ENCODE peak calls at places on chromosomes 4 and X, in nine cellular contexts. N is fibroblast of pulmonary artery; S is stimulated activated CD8-positive, alpha-beta memory T cell treated with anti-CD3 and anti-CD28 coated beads, Interleukin-15, amount 100 ng/mL, for 24 hours; X is neural crest cell; A is renal cortical epithelial cell; I is C1 segment of cervical spinal cord; T is RWPE1; H is cerebellar cortex; R is substantia nigra. J is an unnamed sample.

GRCh38 chrX:138748480-138748879 is 37.0 kb upstream of the FGF13 start:
- DNase-seq in N (peak), S (no peak), X (no peak), A (peak), I (no peak), T (no peak), H (peak), R (no peak), J (no peak)

GRCh38 chr4:123994917-123995316 is 598.3 kb downstream of the SPRY1 start:
- DNase-seq in N (no peak), S (no peak), X (no peak), A (no peak), I (no peak), T (no peak), H (no peak), R (no peak), J (no peak)

GRCh38 chrX:107940095-107940494 is 42.1 kb downstream of the TEX13B start:
- DNase-seq in N (no peak), S (no peak), X (no peak), A (no peak), I (no peak), T (no peak), H (no peak), R (no peak), J (no peak)

GRCh38 chrX:16320765-16321355 is 153.6 kb downstream of the MAGEB17 start:
- DNase-seq in N (no peak), S (no peak), X (no peak), A (peak), I (no peak), T (peak), H (no peak), R (no peak), J (no peak)

GRCh38 chrX:79369871-79370270 is 2.7 kb upstream of the ITM2A start:
- DNase-seq in N (no peak), S (no peak), X (no peak), A (peak), I (no peak), T (no peak), H (no peak), R (no peak), J (no peak)

GRCh38 chr4:122150896-122151295 is 1.2 kb upstream of the BLTP1 start:
- DNase-seq in N (no peak), S (no peak), X (no peak), A (no peak), I (no peak), T (no peak), H (no peak), R (no peak), J (no peak)

GRCh38 chr4:15778191-15778741 is at the start of gene CD38:
- DNase-seq in N (no peak), S (no peak), X (peak), A (no peak), I (no peak), T (no peak), H (no peak), R (no peak), J (no peak)

GRCh38 chr4:5206391-5206790 is 155.1 kb downstream of the STK32B start:
- DNase-seq in N (peak), S (no peak), X (no peak), A (peak), I (no peak), T (peak), H (no peak), R (peak), J (no peak)

GRCh38 chrX:38664285-38664684 is 102.9 kb downstream of the TSPAN7 start:
- DNase-seq in N (peak), S (no peak), X (peak), A (peak), I (no peak), T (peak), H (peak), R (no peak), J (peak)

GRCh38 chrX:86711531-86712180 is 563.4 kb downstream of the DACH2 start:
- DNase-seq in N (no peak), S (no peak), X (no peak), A (no peak), I (no peak), T (no peak), H (no peak), R (no peak), J (no peak)

GRCh38 chr4:70544279-70544870 is 26.0 kb downstream of the AMTN start:
- DNase-seq in N (peak), S (no peak), X (no peak), A (peak), I (no peak), T (peak), H (peak), R (no peak), J (no peak)

GRCh38 chr4:188554413-188554812 is 415.2 kb downstream of the TRIML1 start:
- DNase-seq in N (no peak), S (no peak), X (no peak), A (no peak), I (no peak), T (no peak), H (no peak), R (no peak), J (peak)

GRCh38 chr4:186078977-186079697 is 10.2 kb downstream of the TLR3 start:
- DNase-seq in N (no peak), S (no peak), X (no peak), A (peak), I (no peak), T (no peak), H (no peak), R (no peak), J (peak)

GRCh38 chr4:94588900-94589693 is 137.4 kb downstream of the PDLIM5 start:
- DNase-seq in N (peak), S (no peak), X (no peak), A (no peak), I (no peak), T (no peak), H (no peak), R (no peak), J (no peak)

J was measured in T47D.